ENCODE peak calls at places on chromosomes 4 and X, in five cellular contexts. O, L, X, T and V are unnamed samples.
A peak's percentile ranks its signal among the peaks of the same experiment; 100 is the strongest.

GRCh38 chr4:3355266-3355748 is 62.5 kb downstream of the RGS12 start:
- DNase-seq in O (no peak), L (peak; percentile 15), X (no peak), T (no peak), V (no peak)

GRCh38 chr4:8343051-8343966 is 73.8 kb downstream of the HTRA3 start:
- DNase-seq in O (no peak), L (no peak), X (no peak), T (no peak), V (no peak)

GRCh38 chr4:86484241-86484640 is 109.9 kb upstream of the PTPN13 start:
- DNase-seq in O (no peak), L (no peak), X (no peak), T (no peak), V (no peak)

GRCh38 chr4:128275351-128275750 is 12.3 kb downstream of the PGRMC2 start:
- DNase-seq in O (no peak), L (no peak), X (no peak), T (no peak), V (no peak)

GRCh38 chrX:9308426-9308825 is 156.4 kb upstream of the TBL1X start:
- DNase-seq in O (no peak), L (no peak), X (no peak), T (no peak), V (no peak)

GRCh38 chr4:168604496-168605373 is 107.9 kb downstream of the PALLD start:
- DNase-seq in O (peak; percentile 44), L (no peak), X (no peak), T (no peak), V (no peak)

GRCh38 chr4:54585321-54586000 is 72.3 kb upstream of the KIT start:
- DNase-seq in O (no peak), L (no peak), X (no peak), T (no peak), V (no peak)

GRCh38 chr4:15912961-15913630 is 25.4 kb downstream of the FGFBP1 start:
- DNase-seq in O (peak; percentile 41), L (no peak), X (no peak), T (no peak), V (no peak)

GRCh38 chr4:2868840-2869487 is 25.3 kb downstream of the ADD1 start:
- DNase-seq in O (no peak), L (no peak), X (no peak), T (no peak), V (no peak)

GRCh38 chr4:58191086-58191485 is 1080.9 kb upstream of the IGFBP7 start:
- DNase-seq in O (peak; percentile 24), L (no peak), X (no peak), T (no peak), V (no peak)

GRCh38 chrX:101203782-101204351 is 15.7 kb upstream of the DRP2 start:
- DNase-seq in O (no peak), L (no peak), X (no peak), T (no peak), V (no peak)

GRCh38 chr4:22625301-22625700 is 67.4 kb upstream of the GBA3 start:
- DNase-seq in O (no peak), L (no peak), X (no peak), T (no peak), V (no peak)

GRCh38 chrX:663841-664240 is 33.2 kb downstream of the SHOX start:
- DNase-seq in O (no peak), L (no peak), X (no peak), T (no peak), V (no peak)

GRCh38 chr4:155944516-155944915 is 9.2 kb downstream of the CTSO start:
- DNase-seq in O (no peak), L (no peak), X (no peak), T (no peak), V (no peak)